ENCODE peak calls at places on chromosome X, in ten cellular contexts. B is PC-9, J is suprapubic skin, N is fibroblast of pulmonary artery, E is IMR-90, I is psoas muscle, D is heart left ventricle, T is HFFc6, F is cardiac muscle cell, C is thoracic aorta. S is an unnamed sample.

GRCh38 chrX:74420194-74421035 is 878 bp upstream of the SLC16A2 start:
- DNase-seq in B (peak), J (peak), N (peak), E (peak), I (peak), D (peak), T (peak), F (peak), C (peak), S (no peak)

GRCh38 chrX:148037020-148037419 is 55.9 kb downstream of the FMR1NB start:
- DNase-seq in B (no peak), J (no peak), N (no peak), E (no peak), I (no peak), D (no peak), T (no peak), F (no peak), C (no peak), S (no peak)

GRCh38 chrX:16479206-16479869 is 170.6 kb upstream of the S100G start:
- DNase-seq in B (peak), J (no peak), N (peak), E (peak), I (no peak), D (no peak), T (peak), F (no peak), C (no peak), S (no peak)

GRCh38 chrX:97159916-97160800 is 276.4 kb downstream of the RPA4 start:
- DNase-seq in B (no peak), J (no peak), N (no peak), E (no peak), I (no peak), D (no peak), T (no peak), F (no peak), C (no peak), S (no peak)

GRCh38 chrX:102517331-102517730 is 792 bp upstream of the TMSB15A start:
- DNase-seq in B (no peak), J (no peak), N (peak), E (peak), I (no peak), D (no peak), T (peak), F (peak), C (no peak), S (no peak)

GRCh38 chrX:112779139-112779538 is 61.5 kb downstream of the AMOT start:
- DNase-seq in B (no peak), J (no peak), N (no peak), E (no peak), I (peak), D (no peak), T (no peak), F (no peak), C (no peak), S (no peak)

GRCh38 chrX:70168238-70169188 is 8.8 kb upstream of the DGAT2L6 start:
- DNase-seq in B (peak), J (no peak), N (peak), E (peak), I (no peak), D (no peak), T (peak), F (peak), C (no peak), S (no peak)

GRCh38 chrX:43165343-43165920 is 387.5 kb upstream of the PPP1R2C start:
- DNase-seq in B (no peak), J (no peak), N (no peak), E (no peak), I (no peak), D (no peak), T (no peak), F (no peak), C (no peak), S (no peak)

GRCh38 chrX:1152090-1152489 is 60.4 kb downstream of the CRLF2 start:
- DNase-seq in B (no peak), J (peak), N (no peak), E (no peak), I (peak), D (no peak), T (no peak), F (no peak), C (no peak), S (no peak)

GRCh38 chrX:9471571-9471985 is 6.7 kb downstream of the TBL1X start:
- DNase-seq in B (no peak), J (no peak), N (no peak), E (peak), I (no peak), D (no peak), T (no peak), F (no peak), C (no peak), S (no peak)

GRCh38 chrX:11305641-11306040 is 12.4 kb downstream of the AMELX start:
- DNase-seq in B (no peak), J (no peak), N (no peak), E (no peak), I (no peak), D (no peak), T (no peak), F (no peak), C (no peak), S (no peak)

GRCh38 chrX:2696698-2697215 is 5.7 kb downstream of the CD99 start:
- DNase-seq in B (peak), J (no peak), N (peak), E (peak), I (no peak), D (no peak), T (peak), F (peak), C (no peak), S (no peak)

DNA sequence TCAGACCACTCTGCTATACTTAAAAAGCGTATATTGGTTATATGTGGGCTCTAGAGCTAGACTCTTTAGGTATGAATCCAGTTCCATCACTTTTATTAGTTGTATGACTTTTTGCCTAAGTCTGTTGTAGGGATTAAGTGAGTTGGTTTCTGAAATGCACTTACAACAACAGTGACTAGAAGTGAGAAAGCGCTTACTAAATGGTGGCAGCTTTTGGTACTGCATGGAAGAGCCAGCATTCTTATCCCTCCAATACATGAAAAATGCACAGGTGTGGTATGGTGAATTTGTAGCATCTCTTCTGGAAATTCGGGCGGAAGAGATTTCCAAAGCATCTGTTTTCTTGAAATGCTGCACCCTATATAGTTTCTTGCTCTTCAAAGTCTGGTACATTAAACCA is 117.1 kb downstream of the SPANXA1 start:
- DNase-seq in B (no peak), J (no peak), N (peak), E (peak), I (no peak), D (no peak), T (no peak), F (no peak), C (no peak), S (no peak)
- TF ChIP-seq CTCF in B (peak), J (no peak), N (peak), E (no peak), I (no peak), D (peak), T (peak), F (peak), C (no peak), S (no peak)

GRCh38 chrX:153633048-153633447 is 14.0 kb upstream of the DUSP9 start:
- DNase-seq in B (no peak), J (no peak), N (no peak), E (no peak), I (peak), D (no peak), T (no peak), F (no peak), C (no peak), S (no peak)
- TF ChIP-seq CTCF in B (no peak), J (no peak), N (no peak), E (no peak), I (no peak), D (no peak), T (no peak), F (no peak), C (no peak), S (no peak)

DNA sequence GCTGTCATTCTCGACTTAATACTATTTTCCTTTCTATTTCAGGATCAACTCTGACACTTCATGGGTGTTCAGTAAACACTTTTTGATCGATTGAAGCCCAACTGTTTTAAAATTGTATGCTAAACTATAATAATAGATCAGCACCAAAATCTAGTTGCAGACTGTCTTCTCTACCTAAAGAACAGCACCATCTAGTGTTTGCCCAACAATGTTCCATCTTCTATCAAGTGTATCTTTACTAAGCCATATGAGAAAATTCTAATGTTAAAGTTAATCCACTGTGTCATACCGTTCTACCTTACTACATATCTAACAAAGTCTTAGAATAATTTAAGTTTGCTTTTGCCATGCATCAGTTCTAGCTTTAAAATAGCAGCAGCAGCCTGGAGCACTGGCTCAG is 113.0 kb upstream of the PRDX4 start:
- DNase-seq in B (peak), J (no peak), N (peak), E (peak), I (no peak), D (no peak), T (peak), F (peak), C (no peak), S (no peak)
- TF ChIP-seq CTCF in B (peak), J (peak), N (peak), E (peak), I (peak), D (peak), T (peak), F (peak), C (peak), S (no peak)

DNA sequence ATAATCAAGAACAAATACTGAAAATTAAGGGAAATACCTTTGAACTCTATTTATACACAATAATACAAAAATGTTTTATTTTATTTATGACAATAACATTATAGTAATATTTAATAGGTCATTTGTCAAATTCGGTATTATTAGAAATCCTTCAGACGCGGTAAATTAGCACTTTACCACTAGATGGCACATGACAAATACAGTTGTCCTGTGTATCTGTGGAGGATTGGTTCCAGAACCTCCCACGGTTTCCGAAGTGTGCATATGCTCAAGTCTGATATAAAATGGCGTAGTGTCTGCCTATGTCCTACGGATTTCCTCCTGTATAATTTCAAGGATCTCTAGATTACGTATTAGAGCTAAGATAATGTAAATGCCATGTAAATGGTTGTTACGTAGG is 8.1 kb upstream of the LINC00632 start:
- DNase-seq in B (no peak), J (no peak), N (peak), E (peak), I (no peak), D (no peak), T (no peak), F (peak), C (no peak), S (no peak)
- TF ChIP-seq CTCF in B (peak), J (peak), N (peak), E (peak), I (no peak), D (peak), T (peak), F (peak), C (peak), S (no peak)

GRCh38 chrX:23333842-23334535 is 660 bp upstream of the PTCHD1 start:
- DNase-seq in B (no peak), J (no peak), N (no peak), E (no peak), I (peak), D (no peak), T (no peak), F (no peak), C (no peak), S (no peak)

GRCh38 chrX:23331701-23332100 is 2.9 kb upstream of the PTCHD1 start:
- DNase-seq in B (no peak), J (no peak), N (no peak), E (no peak), I (no peak), D (no peak), T (no peak), F (no peak), C (no peak), S (no peak)

GRCh38 chrX:23334536-23334870 is at the start of gene PTCHD1:
- DNase-seq in B (no peak), J (no peak), N (no peak), E (no peak), I (no peak), D (no peak), T (no peak), F (no peak), C (no peak), S (no peak)

GRCh38 chrX:23332101-23332887 is 2.4 kb upstream of the PTCHD1 start:
- DNase-seq in B (no peak), J (no peak), N (no peak), E (no peak), I (no peak), D (peak), T (no peak), F (no peak), C (no peak), S (no peak)

DNA sequence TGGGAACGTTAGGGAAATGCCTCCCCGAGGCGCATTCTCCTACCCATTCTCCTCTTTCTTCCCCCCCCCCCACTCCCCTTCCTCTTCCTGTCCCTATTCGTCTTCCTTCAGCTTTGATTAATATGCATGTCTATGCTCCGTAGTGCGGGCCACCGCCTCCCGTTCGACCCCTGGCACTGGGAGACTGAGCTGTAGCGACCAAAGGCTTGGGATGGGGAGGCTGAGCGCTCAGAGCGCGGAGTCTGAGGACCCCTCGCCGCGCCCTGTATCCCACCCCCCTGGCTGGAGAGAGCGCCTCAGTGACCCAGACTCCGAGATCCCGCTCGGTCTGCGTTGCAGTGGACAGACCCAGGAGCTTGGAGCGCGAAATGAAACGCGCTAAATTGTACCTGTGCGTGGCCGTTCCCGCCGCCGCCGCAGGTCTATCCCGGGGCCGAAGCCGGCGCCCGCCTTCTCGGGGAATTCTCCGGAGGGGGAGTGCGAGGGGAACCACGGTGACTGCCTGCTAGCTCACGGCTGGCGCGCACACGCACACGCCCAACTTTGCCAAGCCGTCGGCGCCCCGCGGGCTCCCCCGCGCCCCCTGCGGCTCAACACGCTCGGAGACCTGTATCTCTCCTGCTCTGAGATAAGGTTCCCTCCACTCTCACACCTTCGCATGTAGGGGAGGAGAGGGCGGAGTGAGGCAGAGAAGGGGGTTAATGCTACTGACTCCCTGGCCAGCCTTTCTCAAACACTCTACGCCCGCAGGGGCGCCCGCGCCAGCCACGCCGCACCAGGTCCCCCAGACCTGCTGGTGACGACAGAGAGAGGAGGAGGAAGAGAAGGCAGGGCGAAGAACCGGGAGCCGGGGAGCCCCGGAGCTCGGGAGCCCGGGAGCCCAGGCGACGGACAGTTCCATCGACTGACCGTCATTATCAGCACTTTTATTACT is 1.5 kb upstream of the PTCHD1 start:
- DNase-seq in B (no peak), J (no peak), N (no peak), E (no peak), I (no peak), D (no peak), T (no peak), F (no peak), C (no peak), S (no peak)
- TF ChIP-seq CTCF in B (no peak), J (no peak), N (no peak), E (no peak), I (no peak), D (no peak), T (no peak), F (no peak), C (no peak), S (no peak)

GRCh38 chrX:107451754-107452153 is 2.3 kb downstream of the FRMPD3 start:
- DNase-seq in B (no peak), J (no peak), N (no peak), E (no peak), I (no peak), D (no peak), T (no peak), F (no peak), C (no peak), S (no peak)

GRCh38 chrX:107450823-107451509 is 1.5 kb downstream of the FRMPD3 start:
- DNase-seq in B (no peak), J (no peak), N (no peak), E (no peak), I (no peak), D (no peak), T (no peak), F (no peak), C (no peak), S (no peak)

GRCh38 chrX:107447642-107448041 is 1.8 kb upstream of the FRMPD3 start:
- DNase-seq in B (no peak), J (no peak), N (no peak), E (no peak), I (no peak), D (no peak), T (no peak), F (no peak), C (no peak), S (no peak)

GRCh38 chrX:107449490-107450175 is at the start of gene FRMPD3:
- DNase-seq in B (no peak), J (no peak), N (no peak), E (no peak), I (no peak), D (no peak), T (no peak), F (no peak), C (no peak), S (no peak)

GRCh38 chrX:107448625-107449468 is 605 bp upstream of the FRMPD3 start:
- DNase-seq in B (no peak), J (no peak), N (no peak), E (no peak), I (no peak), D (no peak), T (no peak), F (no peak), C (no peak), S (no peak)
- TF ChIP-seq CTCF in B (no peak), J (no peak), N (no peak), E (no peak), I (no peak), D (no peak), T (no peak), F (no peak), C (no peak), S (no peak)

DNA sequence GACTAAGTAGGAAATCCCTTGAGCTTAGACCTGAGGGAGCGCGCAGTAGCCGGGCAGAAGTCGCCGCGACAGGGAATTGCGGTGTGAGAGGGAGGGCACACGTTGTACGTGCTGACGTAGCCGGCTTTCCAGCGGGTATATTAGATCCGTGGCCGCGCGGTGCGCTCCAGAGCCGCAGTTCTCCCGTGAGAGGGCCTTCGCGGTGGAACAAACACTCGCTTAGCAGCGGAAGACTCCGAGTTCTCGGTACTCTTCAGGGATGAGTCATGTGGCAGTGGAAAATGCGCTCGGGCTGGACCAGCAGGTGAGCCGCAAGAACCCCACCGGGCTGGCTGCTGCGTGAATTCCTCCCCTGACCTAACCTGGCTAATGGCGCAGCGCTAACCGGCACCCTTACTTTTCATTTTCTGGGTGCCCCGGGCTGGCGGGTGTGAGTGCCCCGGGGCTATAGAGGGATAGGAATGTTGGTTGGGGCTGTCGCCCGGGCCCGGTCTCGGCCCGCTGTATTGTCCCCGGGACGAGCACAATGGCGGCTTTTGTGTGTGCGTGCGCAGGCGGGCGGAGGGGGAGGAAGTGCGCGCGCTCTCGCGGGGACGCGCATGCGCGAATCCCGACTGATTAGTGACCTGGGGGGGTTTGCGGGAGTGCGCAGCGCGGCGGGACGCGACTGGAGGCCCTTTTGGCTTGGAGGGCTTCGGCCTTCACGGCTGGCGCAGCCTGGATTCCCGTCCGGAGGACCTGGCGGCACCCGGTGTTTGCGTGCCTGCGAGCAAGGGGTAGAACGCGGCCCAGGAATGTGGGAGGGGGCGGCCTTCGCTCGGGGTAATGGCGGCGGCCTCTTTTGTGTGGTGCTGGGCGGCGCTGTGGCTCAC is at the start of gene DDX3X:
- DNase-seq in B (peak), J (peak), N (peak), E (peak), I (peak), D (peak), T (peak), F (peak), C (peak), S (peak)
- TF ChIP-seq CTCF in B (no peak), J (no peak), N (peak), E (peak), I (peak), D (peak), T (no peak), F (no peak), C (no peak), S (no peak)

GRCh38 chrX:54248309-54248708 is 65.3 kb upstream of the FAM120C start:
- DNase-seq in B (peak), J (no peak), N (peak), E (peak), I (no peak), D (no peak), T (peak), F (peak), C (no peak), S (no peak)
- TF ChIP-seq CTCF in B (peak), J (no peak), N (peak), E (peak), I (peak), D (peak), T (peak), F (peak), C (no peak), S (no peak)

GRCh38 chrX:13023526-13024469 is 20.6 kb downstream of the FAM9C start:
- DNase-seq in B (no peak), J (no peak), N (no peak), E (no peak), I (no peak), D (no peak), T (no peak), F (no peak), C (no peak), S (no peak)
- TF ChIP-seq CTCF in B (no peak), J (no peak), N (no peak), E (no peak), I (no peak), D (no peak), T (no peak), F (no peak), C (no peak), S (no peak)

S was measured in activated B cell treated with CpG ODN at 0.5 μM for 24 hours.